ENCODE peak calls at places on chromosomes 11 and 22, in four cellular contexts. I is HepG2, T is GM12878, A is K562. D is an unnamed sample.
A peak's percentile ranks its signal among the peaks of the same experiment; 100 is the strongest.

GRCh38 chr22:27602390-27602789 is 199.2 kb downstream of the MN1 start:
- ATAC-seq in I (no peak), T (no peak), A (peak; percentile 86), D (no peak)

GRCh38 chr11:81674211-81674610 is 1059.5 kb downstream of the FAM181B start:
- ATAC-seq in I (no peak), T (peak; percentile 70), A (no peak), D (no peak)

GRCh38 chr22:50215297-50216049 is 14.7 kb downstream of the SELENOO start:
- ATAC-seq in I (no peak), T (no peak), A (no peak), D (no peak)

GRCh38 chr11:515131-515530 is 8.1 kb upstream of the RNH1 start:
- ATAC-seq in I (no peak), T (no peak), A (no peak), D (no peak)

GRCh38 chr11:122242731-122243130 is 126.7 kb upstream of the BLID start:
- ATAC-seq in I (no peak), T (no peak), A (no peak), D (peak; percentile 41)

GRCh38 chr11:32113200-32113599 is 22.3 kb downstream of the RCN1 start:
- ATAC-seq in I (no peak), T (no peak), A (no peak), D (no peak)

GRCh38 chr11:32071811-32072210 is 19.1 kb upstream of the RCN1 start:
- ATAC-seq in I (peak; percentile 81), T (no peak), A (peak; percentile 74), D (no peak)

GRCh38 chr11:106415510-106415909 is 338.0 kb downstream of the AASDHPPT start:
- ATAC-seq in I (peak; percentile 57), T (no peak), A (no peak), D (no peak)

GRCh38 chr11:78078218-78079167 is 1.2 kb downstream of the NDUFC2 start:
- ATAC-seq in I (peak; percentile 25), T (peak; percentile 15), A (peak; percentile 11), D (no peak)

GRCh38 chr11:130001491-130002351 is 914 bp downstream of the PRDM10 start:
- ATAC-seq in I (peak; percentile 32), T (peak; percentile 31), A (peak; percentile 45), D (peak; percentile 53)

GRCh38 chr22:44190381-44190976 is 9.8 kb downstream of the PARVG start:
- ATAC-seq in I (no peak), T (peak; percentile 12), A (no peak), D (no peak)

GRCh38 chr22:19446603-19447387 is 716 bp downstream of the C22orf39 start:
- ATAC-seq in I (peak; percentile 37), T (no peak), A (peak; percentile 54), D (no peak)

GRCh38 chr22:48900626-48901025 is 927.0 kb downstream of the BRD1 start:
- ATAC-seq in I (no peak), T (no peak), A (no peak), D (no peak)

GRCh38 chr11:64676253-64676615 is 46.8 kb downstream of the NRXN2 start:
- ATAC-seq in I (no peak), T (peak; percentile 12), A (no peak), D (no peak)

GRCh38 chr11:64862914-64863313 is 15.5 kb downstream of the EHD1 start:
- ATAC-seq in I (no peak), T (no peak), A (no peak), D (no peak)

GRCh38 chr11:119316729-119317591 is at the start of gene MCAM:
- ATAC-seq in I (peak; percentile 51), T (peak; percentile 4), A (peak; percentile 52), D (peak; percentile 44)

GRCh38 chr11:103744496-103745153 is 291.8 kb upstream of the DDI1 start:
- ATAC-seq in I (no peak), T (peak; percentile 39), A (no peak), D (no peak)

GRCh38 chr22:27801197-27801615 is 350 bp downstream of the MN1 start:
- ATAC-seq in I (peak; percentile 42), T (no peak), A (no peak), D (peak; percentile 6)

GRCh38 chr11:130547761-130548490 is 99.5 kb downstream of the ADAMTS15 start:
- ATAC-seq in I (no peak), T (no peak), A (no peak), D (no peak)

GRCh38 chr22:31127181-31127772 is 4.5 kb downstream of the INPP5J start:
- ATAC-seq in I (no peak), T (peak; percentile 53), A (peak; percentile 80), D (no peak)

GRCh38 chr11:126598344-126599092 is 243.0 kb downstream of the ST3GAL4 start:
- ATAC-seq in I (no peak), T (no peak), A (peak; percentile 48), D (no peak)

GRCh38 chr11:11871991-11872401 is 30.2 kb downstream of the USP47 start:
- ATAC-seq in I (no peak), T (peak; percentile 60), A (peak; percentile 40), D (no peak)

GRCh38 chr11:134027671-134028070 is 41.2 kb upstream of the JAM3 start:
- ATAC-seq in I (no peak), T (no peak), A (no peak), D (no peak)

GRCh38 chr22:25881353-25881752 is 139.4 kb downstream of the MYO18B start:
- ATAC-seq in I (no peak), T (no peak), A (no peak), D (no peak)

GRCh38 chr22:42655693-42656092 is 6.5 kb upstream of the CYB5R3 start:
- ATAC-seq in I (peak; percentile 24), T (peak; percentile 87), A (no peak), D (no peak)

GRCh38 chr11:19419021-19419750 is 178.4 kb upstream of the E2F8 start:
- ATAC-seq in I (no peak), T (no peak), A (no peak), D (peak; percentile 71)

GRCh38 chr22:36351921-36352774 is 35.6 kb downstream of the MYH9 start:
- ATAC-seq in I (peak; percentile 89), T (no peak), A (no peak), D (peak; percentile 23)

GRCh38 chr22:50089231-50090140 is at the start of gene MOV10L1:
- ATAC-seq in I (no peak), T (no peak), A (peak; percentile 26), D (no peak)

GRCh38 chr22:17190702-17191101 is 28.5 kb downstream of the ADA2 start:
- ATAC-seq in I (no peak), T (no peak), A (no peak), D (no peak)

GRCh38 chr22:46754826-46755225 is 7.6 kb upstream of the TBC1D22A start:
- ATAC-seq in I (no peak), T (no peak), A (no peak), D (no peak)

GRCh38 chr22:29987143-29987542 is 93.1 kb upstream of the HORMAD2 start:
- ATAC-seq in I (no peak), T (no peak), A (no peak), D (no peak)

GRCh38 chr11:113884361-113884836 is 9.0 kb upstream of the USP28 start:
- ATAC-seq in I (peak; percentile 92), T (no peak), A (peak; percentile 70), D (no peak)

GRCh38 chr11:73563539-73564200 is 34.2 kb downstream of the FAM168A start:
- ATAC-seq in I (no peak), T (peak; percentile 86), A (no peak), D (no peak)

DNA sequence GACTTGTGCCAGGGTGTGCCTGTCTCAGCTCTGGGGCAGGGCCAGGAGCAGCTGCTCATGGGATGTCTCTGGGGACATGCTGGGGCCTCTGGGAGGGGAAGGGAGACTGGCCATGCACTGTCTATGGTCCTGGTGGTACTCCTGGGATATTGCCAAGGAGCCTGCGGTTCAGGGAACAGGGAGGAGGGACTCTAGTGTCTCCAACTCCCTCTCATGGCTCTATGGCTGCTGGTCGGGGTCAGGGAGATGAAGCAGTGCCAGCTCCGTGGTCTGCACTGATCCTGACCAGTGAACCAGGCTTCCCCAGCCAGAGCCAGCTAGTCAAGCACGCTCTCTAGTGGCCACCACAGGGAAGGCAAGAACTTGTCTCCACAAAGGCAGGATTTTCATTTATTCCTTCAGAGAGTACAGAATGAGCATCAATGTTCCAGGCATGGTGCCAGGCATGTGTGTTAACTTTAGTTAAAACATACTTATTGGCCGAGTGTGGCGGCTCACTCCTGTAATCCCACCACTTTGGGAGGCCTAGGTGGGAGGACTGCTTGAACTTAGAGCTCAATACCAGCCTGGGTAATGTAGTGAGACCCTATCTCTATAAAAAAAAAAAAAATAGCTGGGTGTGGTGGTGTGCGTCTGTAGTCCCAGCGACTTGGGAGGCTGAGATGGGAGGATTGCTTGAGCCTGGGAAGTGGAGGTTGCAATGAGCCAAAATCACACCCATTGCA is 2.5 kb upstream of the BEST1 start:
- ATAC-seq in I (peak; percentile 85), T (peak; percentile 93), A (peak; percentile 67), D (peak; percentile 72)
- H3K4me3 ChIP-seq in I (no peak overlapping the region), T (no peak overlapping the region), A (no peak overlapping the region), D (no peak overlapping the region)

DNA sequence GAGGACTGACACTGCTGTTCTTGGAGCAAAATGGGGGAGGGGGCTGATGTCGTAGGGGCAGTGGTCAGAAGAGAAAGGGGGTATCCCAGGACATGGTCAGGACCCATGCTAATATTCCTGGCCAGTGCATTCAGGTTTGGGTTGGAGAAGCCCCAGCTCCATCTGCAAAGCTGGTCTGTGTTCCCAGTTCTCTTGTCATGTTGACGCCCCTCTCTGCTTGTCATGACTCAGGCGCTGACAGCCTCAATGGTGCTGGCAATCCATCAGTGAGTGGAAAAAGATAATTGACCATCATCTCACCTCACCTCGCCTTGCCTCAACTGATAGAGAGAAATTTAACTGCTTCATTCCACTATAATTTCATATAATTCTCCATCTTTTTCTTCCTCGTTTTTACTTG is 283.1 kb upstream of the CADM1 start:
- ATAC-seq in I (no peak), T (no peak), A (no peak), D (no peak)
- TF ChIP-seq POLR2AphosphoS5 in I (no peak), T (no peak), A (no peak), D (no peak)

GRCh38 chr11:70868341-70868885 is 384.0 kb downstream of the SHANK2 start:
- ATAC-seq in I (no peak), T (no peak), A (no peak), D (no peak)

GRCh38 chr11:70873736-70874412 is 378.5 kb downstream of the SHANK2 start:
- ATAC-seq in I (no peak), T (no peak), A (no peak), D (no peak)

GRCh38 chr11:70872950-70873735 is 379.2 kb downstream of the SHANK2 start:
- ATAC-seq in I (no peak), T (no peak), A (no peak), D (no peak)

GRCh38 chr11:70872299-70872698 is 380.1 kb downstream of the SHANK2 start:
- ATAC-seq in I (no peak), T (no peak), A (no peak), D (no peak)

GRCh38 chr11:70871881-70872280 is 380.5 kb downstream of the SHANK2 start:
- ATAC-seq in I (no peak), T (no peak), A (no peak), D (peak; percentile 79)
- TF ChIP-seq EP300 in I (no peak), T (no peak), A (no peak), D (no peak)

GRCh38 chr22:24037851-24038765 is 27.0 kb downstream of the CABIN1 start:
- ATAC-seq in I (no peak), T (no peak), A (no peak), D (no peak)
- H3K4me3 ChIP-seq in I (no peak overlapping the region), T (no peak overlapping the region), A (no peak overlapping the region), D (no peak overlapping the region)